ENCODE peak calls at places on chromosome 14, in six cellular contexts. S is psoas muscle, Y is Panc1, Z is uterus, N is left lung, M is K562. D is an unnamed sample. For H3K27me3 and H3K4me1, the result is how much of the 10 kb centered on the place peaks cover.

GRCh38 chr14:54686219-54686870 is 119.4 kb downstream of the SAMD4A start:
- DNase-seq in S (peak), Y (no peak), Z (peak), N (no peak), M (no peak), D (peak)

GRCh38 chr14:99415496-99416281 is 65.0 kb downstream of the SETD3 start:
- DNase-seq in S (no peak), Y (peak), Z (peak), N (no peak), M (peak), D (no peak)

GRCh38 chr14:63513756-63514155 is 29.4 kb downstream of the PPP2R5E start:
- DNase-seq in S (no peak), Y (no peak), Z (no peak), N (no peak), M (no peak), D (no peak)

GRCh38 chr14:46054526-46054925 is 597.1 kb downstream of the RPL10L start:
- DNase-seq in S (no peak), Y (no peak), Z (no peak), N (no peak), M (no peak), D (peak)

GRCh38 chr14:68977137-68977740 is 1.9 kb downstream of the ACTN1 start:
- DNase-seq in S (no peak), Y (no peak), Z (no peak), N (no peak), M (no peak), D (no peak)

GRCh38 chr14:95664046-95664445 is 22.2 kb upstream of the TCL1B start:
- DNase-seq in S (no peak), Y (no peak), Z (no peak), N (no peak), M (no peak), D (no peak)

GRCh38 chr14:104283197-104284106 is 145.1 kb downstream of the KIF26A start:
- DNase-seq in S (peak), Y (no peak), Z (no peak), N (peak), M (no peak), D (no peak)

GRCh38 chr14:67820428-67820881 is 876 bp downstream of the RAD51B start:
- DNase-seq in S (no peak), Y (peak), Z (no peak), N (no peak), M (peak), D (no peak)

GRCh38 chr14:54867011-54867410 is 35.6 kb downstream of the GCH1 start:
- DNase-seq in S (no peak), Y (no peak), Z (no peak), N (no peak), M (no peak), D (no peak)

GRCh38 chr14:87179936-87180335 is 813.0 kb downstream of the GALC start:
- DNase-seq in S (no peak), Y (no peak), Z (no peak), N (no peak), M (no peak), D (no peak)

GRCh38 chr14:26204362-26204953 is 393.4 kb downstream of the NOVA1 start:
- DNase-seq in S (no peak), Y (no peak), Z (no peak), N (no peak), M (no peak), D (no peak)
- H3K27me3 ChIP-seq in S (under half), Y (under half), Z (under half), N (under half), M (under half), D (under half)

DNA sequence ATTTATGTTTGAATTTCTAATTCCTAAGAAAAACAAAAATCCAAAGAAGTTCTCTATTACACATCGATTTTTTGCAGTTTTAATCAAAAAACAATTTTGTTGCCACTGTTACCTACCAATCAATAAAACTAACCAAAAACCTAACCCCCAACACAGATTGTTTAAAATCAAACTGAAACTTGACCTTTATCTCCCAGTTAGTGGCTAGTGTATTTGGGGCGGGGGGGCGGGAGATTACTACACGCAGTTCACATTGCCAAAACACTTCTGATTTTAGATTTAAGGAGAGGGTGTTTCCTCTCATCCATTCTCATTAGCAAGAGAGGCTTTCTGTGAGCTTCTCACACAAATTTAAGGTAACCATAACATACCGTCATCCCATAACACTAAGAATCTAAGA is 6.4 kb downstream of the CDC42BPB start:
- DNase-seq in S (no peak), Y (no peak), Z (no peak), N (no peak), M (no peak), D (no peak)
- H3K4me1 ChIP-seq in S (under half), Y (under half), Z (under half), N (under half), M (under half), D (under half)

GRCh38 chr14:32726516-32726915 is 212.2 kb upstream of the NPAS3 start:
- DNase-seq in S (no peak), Y (no peak), Z (no peak), N (no peak), M (no peak), D (no peak)
- H3K4me3 ChIP-seq in S (no peak), Y (no peak), Z (no peak), N (no peak), M (no peak), D (no peak)

GRCh38 chr14:105838107-105838506 is 311.7 kb downstream of the TMEM121 start:
- DNase-seq in S (no peak), Y (no peak), Z (no peak), N (no peak), M (no peak), D (no peak)
- H3K27me3 ChIP-seq in S (under half), Y (under half), Z (under half), N (under half), M (under half), D (under half)